ENCODE peak calls at places on chromosome 22, in five cellular contexts. One of them, this sample, is unnamed.

GRCh38 chr22:32574957-32575893 is 100.6 kb downstream of the FBXO7 start:
- DNase-seq in psoas muscle: no peak
- DNase-seq in stimulated activated CD4-positive, alpha-beta T cell treated with anti-CD3 and anti-CD28 coated beads, TNF-alpha, amount 100 ng/mL, for 48 hours: no peak
- DNase-seq in MM.1S: no peak
- DNase-seq in hepatic stellate cell: no peak
- DNase-seq in this sample: no peak

GRCh38 chr22:24400726-24401596 is 26.4 kb upstream of the ADORA2A start:
- DNase-seq in psoas muscle: peak
- DNase-seq in stimulated activated CD4-positive, alpha-beta T cell treated with anti-CD3 and anti-CD28 coated beads, TNF-alpha, amount 100 ng/mL, for 48 hours: no peak
- DNase-seq in MM.1S: peak
- DNase-seq in hepatic stellate cell: no peak
- DNase-seq in this sample: no peak

GRCh38 chr22:20440637-20441591 is 3.3 kb upstream of the SCARF2 start:
- DNase-seq in psoas muscle: peak
- DNase-seq in stimulated activated CD4-positive, alpha-beta T cell treated with anti-CD3 and anti-CD28 coated beads, TNF-alpha, amount 100 ng/mL, for 48 hours: no peak
- DNase-seq in MM.1S: no peak
- DNase-seq in hepatic stellate cell: no peak
- DNase-seq in this sample: peak

GRCh38 chr22:45608763-45609180 is 62.9 kb upstream of the ATXN10 start:
- DNase-seq in psoas muscle: no peak
- DNase-seq in stimulated activated CD4-positive, alpha-beta T cell treated with anti-CD3 and anti-CD28 coated beads, TNF-alpha, amount 100 ng/mL, for 48 hours: no peak
- DNase-seq in MM.1S: peak
- DNase-seq in hepatic stellate cell: peak
- DNase-seq in this sample: no peak

GRCh38 chr22:36569999-36570398 is 41.0 kb upstream of the EIF3D start:
- DNase-seq in psoas muscle: no peak
- DNase-seq in stimulated activated CD4-positive, alpha-beta T cell treated with anti-CD3 and anti-CD28 coated beads, TNF-alpha, amount 100 ng/mL, for 48 hours: no peak
- DNase-seq in MM.1S: no peak
- DNase-seq in hepatic stellate cell: peak
- DNase-seq in this sample: no peak

GRCh38 chr22:32852346-32853251 is 51.1 kb downstream of the TIMP3 start:
- DNase-seq in psoas muscle: peak
- DNase-seq in stimulated activated CD4-positive, alpha-beta T cell treated with anti-CD3 and anti-CD28 coated beads, TNF-alpha, amount 100 ng/mL, for 48 hours: no peak
- DNase-seq in MM.1S: no peak
- DNase-seq in hepatic stellate cell: no peak
- DNase-seq in this sample: no peak

GRCh38 chr22:49900441-49901230 is 17.6 kb downstream of the ALG12 start:
- DNase-seq in psoas muscle: peak
- DNase-seq in stimulated activated CD4-positive, alpha-beta T cell treated with anti-CD3 and anti-CD28 coated beads, TNF-alpha, amount 100 ng/mL, for 48 hours: no peak
- DNase-seq in MM.1S: no peak
- DNase-seq in hepatic stellate cell: no peak
- DNase-seq in this sample: no peak

GRCh38 chr22:49351761-49352221 is 475.9 kb downstream of the BRD1 start:
- DNase-seq in psoas muscle: peak
- DNase-seq in stimulated activated CD4-positive, alpha-beta T cell treated with anti-CD3 and anti-CD28 coated beads, TNF-alpha, amount 100 ng/mL, for 48 hours: no peak
- DNase-seq in MM.1S: no peak
- DNase-seq in hepatic stellate cell: no peak
- DNase-seq in this sample: no peak

GRCh38 chr22:27416553-27417427 is 384.8 kb downstream of the MN1 start:
- DNase-seq in psoas muscle: no peak
- DNase-seq in stimulated activated CD4-positive, alpha-beta T cell treated with anti-CD3 and anti-CD28 coated beads, TNF-alpha, amount 100 ng/mL, for 48 hours: no peak
- DNase-seq in MM.1S: no peak
- DNase-seq in hepatic stellate cell: peak
- DNase-seq in this sample: peak

GRCh38 chr22:41334951-41335635 is 33.8 kb downstream of the ZC3H7B start:
- DNase-seq in psoas muscle: no peak
- DNase-seq in stimulated activated CD4-positive, alpha-beta T cell treated with anti-CD3 and anti-CD28 coated beads, TNF-alpha, amount 100 ng/mL, for 48 hours: no peak
- DNase-seq in MM.1S: no peak
- DNase-seq in hepatic stellate cell: no peak
- DNase-seq in this sample: no peak

GRCh38 chr22:41446057-41446501 is 522 bp downstream of the TOB2 start:
- DNase-seq in psoas muscle: peak
- DNase-seq in stimulated activated CD4-positive, alpha-beta T cell treated with anti-CD3 and anti-CD28 coated beads, TNF-alpha, amount 100 ng/mL, for 48 hours: no peak
- DNase-seq in MM.1S: peak
- DNase-seq in hepatic stellate cell: peak
- DNase-seq in this sample: peak

GRCh38 chr22:46934746-46935491 is 172.5 kb downstream of the TBC1D22A start:
- DNase-seq in psoas muscle: no peak
- DNase-seq in stimulated activated CD4-positive, alpha-beta T cell treated with anti-CD3 and anti-CD28 coated beads, TNF-alpha, amount 100 ng/mL, for 48 hours: peak
- DNase-seq in MM.1S: no peak
- DNase-seq in hepatic stellate cell: peak
- DNase-seq in this sample: no peak

GRCh38 chr22:45928726-45929359 is 48.1 kb downstream of the WNT7B start:
- DNase-seq in psoas muscle: no peak
- DNase-seq in stimulated activated CD4-positive, alpha-beta T cell treated with anti-CD3 and anti-CD28 coated beads, TNF-alpha, amount 100 ng/mL, for 48 hours: no peak
- DNase-seq in MM.1S: no peak
- DNase-seq in hepatic stellate cell: no peak
- DNase-seq in this sample: no peak

GRCh38 chr22:33020721-33021120 is 37.5 kb downstream of the SYN3 start:
- DNase-seq in psoas muscle: no peak
- DNase-seq in stimulated activated CD4-positive, alpha-beta T cell treated with anti-CD3 and anti-CD28 coated beads, TNF-alpha, amount 100 ng/mL, for 48 hours: no peak
- DNase-seq in MM.1S: no peak
- DNase-seq in hepatic stellate cell: no peak
- DNase-seq in this sample: no peak

GRCh38 chr22:46056169-46057041 is 79.4 kb upstream of the WNT7B start:
- DNase-seq in psoas muscle: peak
- DNase-seq in stimulated activated CD4-positive, alpha-beta T cell treated with anti-CD3 and anti-CD28 coated beads, TNF-alpha, amount 100 ng/mL, for 48 hours: no peak
- DNase-seq in MM.1S: no peak
- DNase-seq in hepatic stellate cell: no peak
- DNase-seq in this sample: peak

GRCh38 chr22:37483594-37484114 is 2.5 kb downstream of the MFNG start:
- DNase-seq in psoas muscle: no peak
- DNase-seq in stimulated activated CD4-positive, alpha-beta T cell treated with anti-CD3 and anti-CD28 coated beads, TNF-alpha, amount 100 ng/mL, for 48 hours: no peak
- DNase-seq in MM.1S: no peak
- DNase-seq in hepatic stellate cell: no peak
- DNase-seq in this sample: no peak

GRCh38 chr22:21951931-21952465 is 650 bp downstream of the PPM1F start:
- DNase-seq in psoas muscle: peak
- DNase-seq in stimulated activated CD4-positive, alpha-beta T cell treated with anti-CD3 and anti-CD28 coated beads, TNF-alpha, amount 100 ng/mL, for 48 hours: no peak
- DNase-seq in MM.1S: peak
- DNase-seq in hepatic stellate cell: peak
- DNase-seq in this sample: peak